ENCODE peak calls at places on chromosome 17, in ten cellular contexts. Y, Q, O, F, W, D, H, M, P and A are unnamed samples.

GRCh38 chr17:66567234-66568170 is 265.1 kb downstream of the PRKCA start:
- DNase-seq in D (peak; percentile 88), W (peak; percentile 57), H (peak; percentile 72), O (peak; percentile 76), F (peak; percentile 87), M (peak; percentile 81), Y (peak; percentile 81), P (peak; percentile 82), Q (peak; percentile 87), A (peak; percentile 49)

GRCh38 chr17:22270381-22270780 is 578.1 kb downstream of the KCNJ18 start:
- DNase-seq in Q (no peak), W (no peak), H (no peak), Y (no peak), O (no peak), M (no peak), P (no peak), D (no peak), F (no peak), A (no peak)

GRCh38 chr17:2721603-2722002 is 10.0 kb upstream of the CLUH start:
- DNase-seq in W (no peak), M (no peak), D (no peak), F (no peak), O (no peak), Y (no peak), P (no peak), H (no peak), Q (no peak), A (no peak)

GRCh38 chr17:80432350-80432955 is 17.5 kb downstream of the ENDOV start:
- DNase-seq in Q (no peak), Y (no peak), F (no peak), D (no peak), O (no peak), P (no peak), H (no peak), W (no peak), M (peak; percentile 37), A (no peak)

GRCh38 chr17:17381438-17382059 is 78.4 kb downstream of the NT5M start:
- DNase-seq in F (no peak), Q (no peak), Y (no peak), D (no peak), H (no peak), M (no peak), O (no peak), W (no peak), P (no peak), A (no peak)

GRCh38 chr17:48070195-48070594 is 22.0 kb downstream of the NFE2L1 start:
- DNase-seq in F (no peak), O (no peak), Y (no peak), P (no peak), Q (no peak), W (no peak), H (no peak), D (no peak), M (no peak), A (no peak)

GRCh38 chr17:4179071-4179470 is 36.1 kb downstream of the CYB5D2 start:
- DNase-seq in Y (no peak), F (no peak), Q (no peak), M (no peak), O (no peak), W (no peak), H (no peak), P (no peak), D (no peak), A (no peak)

GRCh38 chr17:81432873-81433451 is 37.7 kb downstream of the BAHCC1 start:
- DNase-seq in Q (no peak), W (peak; percentile 69), D (no peak), F (no peak), O (no peak), P (no peak), M (peak; percentile 71), H (no peak), Y (no peak), A (no peak)

GRCh38 chr17:57955183-57955952 is at the start of gene CUEDC1:
- DNase-seq in O (peak; percentile 68), P (peak; percentile 67), M (peak; percentile 89), W (peak; percentile 67), D (peak; percentile 82), Q (peak; percentile 59), Y (peak; percentile 68), F (peak; percentile 76), H (peak; percentile 81), A (peak; percentile 49)

GRCh38 chr17:55420067-55420775 is 1.4 kb downstream of the MMD start:
- DNase-seq in Q (peak; percentile 16), H (peak; percentile 21), D (no peak), O (no peak), F (no peak), W (no peak), P (no peak), Y (no peak), M (no peak), A (peak; percentile 47)

GRCh38 chr17:7824021-7824924 is 9.7 kb upstream of the KDM6B start:
- DNase-seq in D (no peak), M (no peak), F (no peak), P (no peak), W (no peak), H (no peak), Y (no peak), O (no peak), Q (no peak), A (no peak)

GRCh38 chr17:7823581-7824001 is 10.4 kb upstream of the KDM6B start:
- DNase-seq in F (peak; percentile 63), P (no peak), M (no peak), W (no peak), D (no peak), Y (no peak), Q (no peak), O (no peak), H (no peak), A (no peak)

GRCh38 chr17:7820231-7820630 is 13.8 kb upstream of the KDM6B start:
- DNase-seq in O (no peak), Y (no peak), M (no peak), Q (no peak), H (no peak), W (no peak), P (no peak), F (no peak), D (no peak), A (no peak)

GRCh38 chr17:7822126-7822525 is 11.9 kb upstream of the KDM6B start:
- DNase-seq in H (no peak), Y (no peak), P (no peak), M (no peak), Q (no peak), D (no peak), F (no peak), W (no peak), O (no peak), A (no peak)

DNA sequence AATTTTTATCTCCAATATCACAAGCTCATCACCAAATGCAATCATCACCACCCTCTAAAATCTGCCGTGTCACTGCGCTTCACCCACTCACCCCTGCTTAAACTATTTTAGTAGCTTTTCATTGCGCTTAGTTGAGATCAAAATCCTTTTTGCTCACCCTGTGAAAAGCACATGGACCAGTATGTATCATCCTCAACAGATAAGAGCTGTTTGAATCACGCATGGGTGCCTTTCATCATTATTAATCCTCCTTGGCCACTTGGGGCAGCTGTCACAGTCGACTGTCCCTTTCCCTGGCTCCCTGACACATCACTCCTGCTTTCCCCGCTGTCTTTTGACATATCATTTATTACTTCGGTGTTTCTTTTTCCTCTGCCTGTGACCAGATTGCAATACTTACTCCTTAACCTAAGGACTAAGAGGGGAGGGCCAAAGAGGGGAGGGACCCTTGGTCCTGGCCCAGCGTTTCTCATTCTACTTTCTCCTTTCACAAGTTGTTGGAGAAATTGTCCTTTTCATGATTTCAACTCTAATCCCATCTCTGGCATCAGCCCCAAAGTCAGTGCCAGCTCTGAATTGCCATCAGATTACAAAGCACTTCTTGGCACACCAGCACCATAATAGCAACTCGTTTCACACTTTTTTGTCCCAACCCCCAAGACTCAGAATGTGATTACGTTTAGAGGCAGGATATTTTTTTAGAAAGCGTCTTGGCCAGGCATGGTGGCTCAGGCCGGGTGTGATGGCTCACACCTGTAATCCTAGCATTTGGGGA is 8.6 kb upstream of the KDM6B start:
- DNase-seq in F (no peak), Y (no peak), P (no peak), W (no peak), H (no peak), D (no peak), M (no peak), O (no peak), Q (no peak), A (no peak)
- H3K27ac ChIP-seq in F (no peak overlapping the region), Y (no peak overlapping the region), P (no peak overlapping the region), W (no peak overlapping the region), H (no peak overlapping the region), D (no peak overlapping the region), M (no peak overlapping the region), O (no peak overlapping the region), Q (no peak overlapping the region), A (no peak overlapping the region)

DNA sequence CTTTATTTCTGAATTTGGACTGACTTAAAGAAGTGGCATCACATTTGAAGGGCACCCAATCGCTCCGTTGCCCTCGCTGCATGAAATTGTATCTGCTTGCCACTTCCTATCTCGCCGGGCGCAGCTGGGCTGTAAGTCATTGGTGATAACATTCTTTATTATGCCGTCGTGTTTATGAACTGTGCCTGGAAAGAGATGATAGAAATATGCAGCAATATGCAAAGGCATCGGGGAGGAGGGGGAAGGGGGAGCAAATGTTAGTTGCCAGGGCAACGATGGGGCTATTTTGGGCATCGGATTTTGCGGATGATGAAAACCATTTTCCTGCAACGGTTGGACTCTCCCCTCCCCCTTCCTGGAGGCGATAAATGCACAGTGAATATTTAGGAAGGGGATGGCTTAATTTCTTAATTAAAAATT is 386.9 kb upstream of the TNRC6C start:
- DNase-seq in H (no peak), F (no peak), W (no peak), P (no peak), M (peak; percentile 48), Y (peak; percentile 50), O (no peak), D (no peak), Q (peak; percentile 23), A (peak; percentile 38)
- H3K27ac ChIP-seq in H (no peak overlapping the region), F (no peak overlapping the region), W (no peak overlapping the region), P (no peak overlapping the region), M (no peak overlapping the region), Y (no peak overlapping the region), O (peak overlapping the region; percentile 76), D (no peak overlapping the region), Q (no peak overlapping the region), A (no peak overlapping the region)

GRCh38 chr17:43670645-43671074 is 8.9 kb upstream of the MEOX1 start:
- DNase-seq in Q (no peak), W (no peak), F (no peak), O (no peak), D (no peak), M (no peak), H (no peak), Y (no peak), P (no peak), A (no peak)
- H3K27ac ChIP-seq in Q (no peak overlapping the region), W (no peak overlapping the region), F (no peak overlapping the region), O (no peak overlapping the region), D (no peak overlapping the region), M (no peak overlapping the region), H (peak overlapping the region; percentile 58), Y (no peak overlapping the region), P (no peak overlapping the region), A (no peak overlapping the region)

DNA sequence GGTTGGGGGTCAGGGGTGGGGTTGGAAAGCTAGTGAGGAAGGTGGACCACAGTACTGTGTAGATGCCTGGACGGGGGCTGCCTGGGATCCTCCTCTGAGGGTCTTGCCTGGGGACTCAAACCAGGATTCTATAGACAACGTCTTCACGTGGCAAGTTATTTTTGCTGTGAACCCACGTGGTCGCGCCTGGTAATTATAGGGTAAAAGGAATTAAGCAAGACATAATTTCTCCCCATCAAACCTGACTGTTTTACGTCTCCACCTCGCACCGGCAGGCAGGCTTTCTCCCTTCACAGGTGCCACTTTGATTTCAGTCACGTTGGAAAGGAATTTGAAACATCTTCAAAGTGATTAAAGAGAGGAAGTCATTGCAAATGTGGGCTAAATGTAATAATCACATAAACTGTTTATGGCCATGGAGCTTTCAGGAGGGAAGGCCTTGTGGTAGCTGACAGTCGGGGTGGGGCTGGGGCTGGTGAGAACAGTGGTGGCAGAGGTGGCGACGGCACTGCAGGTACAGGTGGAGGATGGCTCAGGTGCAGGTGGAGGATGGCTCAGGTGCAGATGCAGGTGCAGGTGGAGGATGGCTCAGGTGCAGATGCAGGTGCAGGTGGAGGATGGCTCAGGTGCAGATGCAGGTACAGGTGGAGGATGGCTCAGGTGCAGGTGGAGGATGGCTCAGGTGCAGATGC is 197.1 kb upstream of the NLRP1 start:
- DNase-seq in Y (no peak), W (no peak), M (no peak), F (no peak), H (no peak), D (no peak), P (no peak), Q (no peak), O (no peak), A (no peak)
- H3K27ac ChIP-seq in Y (no peak overlapping the region), W (no peak overlapping the region), M (no peak overlapping the region), F (no peak overlapping the region), H (no peak overlapping the region), D (no peak overlapping the region), P (no peak overlapping the region), Q (no peak overlapping the region), O (no peak overlapping the region), A (no peak overlapping the region)